ENCODE peak calls at places on chromosome 16, in four cellular contexts. K is fibroblast of the aortic adventitia, N is BE2C, F is gastrocnemius medialis. P is an unnamed sample.

GRCh38 chr16:48393843-48394703 is 8.9 kb upstream of the SIAH1 start:
- DNase-seq in F (peak; percentile 87), N (peak; percentile 51), K (peak; percentile 78), P (peak; percentile 88)

GRCh38 chr16:57192146-57192545 is 6.0 kb downstream of the RSPRY1 start:
- DNase-seq in F (no peak), N (no peak), K (no peak), P (no peak)

GRCh38 chr16:12195296-12195695 is 218.8 kb downstream of the SNX29 start:
- DNase-seq in K (no peak), N (no peak), F (no peak), P (no peak)

GRCh38 chr16:31298958-31299357 is 39.2 kb downstream of the ITGAM start:
- DNase-seq in N (no peak), F (no peak), K (peak; percentile 4), P (no peak)

GRCh38 chr16:84294196-84295142 is at the start of gene WFDC1:
- DNase-seq in K (peak; percentile 13), N (no peak), F (no peak), P (no peak)

GRCh38 chr16:8370374-8371015 is 219.8 kb downstream of the TMEM114 start:
- DNase-seq in K (no peak), F (no peak), N (no peak), P (no peak)

GRCh38 chr16:10162981-10163380 is 19.2 kb downstream of the GRIN2A start:
- DNase-seq in F (no peak), K (no peak), N (no peak), P (no peak)

GRCh38 chr16:35523991-35524390 is 2064.6 kb downstream of the TP53TG3F start:
- DNase-seq in N (no peak), F (no peak), K (no peak), P (no peak)

GRCh38 chr16:62638324-62638911 is 602.2 kb upstream of the CDH8 start:
- DNase-seq in F (no peak), N (no peak), K (no peak), P (no peak)

GRCh38 chr16:15617901-15618300 is 25.1 kb downstream of the MARF1 start:
- DNase-seq in N (no peak), F (no peak), K (no peak), P (no peak)

GRCh38 chr16:86824751-86825310 is 246.5 kb downstream of the FOXL1 start:
- DNase-seq in F (no peak), N (no peak), K (no peak), P (peak; percentile 54)

GRCh38 chr16:10683160-10683559 is 11.6 kb downstream of the TEKT5 start:
- DNase-seq in K (peak; percentile 2), N (no peak), F (no peak), P (no peak)

GRCh38 chr16:80006175-80006895 is 405.8 kb upstream of the MAF start:
- DNase-seq in N (no peak), F (no peak), K (no peak), P (no peak)

GRCh38 chr16:53094013-53094630 is 39.3 kb downstream of the CHD9 start:
- DNase-seq in N (peak; percentile 43), K (no peak), F (peak; percentile 49), P (no peak)

GRCh38 chr16:24769806-24770205 is 40.4 kb downstream of the TNRC6A start:
- DNase-seq in K (peak; percentile 85), F (no peak), N (no peak), P (peak; percentile 25)

GRCh38 chr16:58756650-58757332 is 22.7 kb upstream of the GOT2 start:
- DNase-seq in K (no peak), N (no peak), F (no peak), P (no peak)

GRCh38 chr16:67391424-67392300 is 1.6 kb downstream of the TPPP3 start:
- DNase-seq in K (no peak), F (no peak), N (no peak), P (no peak)

GRCh38 chr16:68412061-68412460 is 36.2 kb downstream of the SMPD3 start:
- DNase-seq in K (no peak), N (no peak), F (no peak), P (no peak)

GRCh38 chr16:25006504-25007055 is 8.6 kb downstream of the ARHGAP17 start:
- DNase-seq in F (no peak), K (peak; percentile 80), N (peak; percentile 41), P (no peak)

GRCh38 chr16:56965149-56965938 is 3.6 kb downstream of the CETP start:
- DNase-seq in N (no peak), F (no peak), K (no peak), P (no peak)

GRCh38 chr16:30904114-30904780 is 7.8 kb downstream of the CTF1 start:
- DNase-seq in F (no peak), K (no peak), N (no peak), P (no peak)

GRCh38 chr16:13594798-13595197 is 325.2 kb upstream of the ERCC4 start:
- DNase-seq in N (no peak), F (no peak), K (no peak), P (no peak)

GRCh38 chr16:73683804-73684203 is 612.8 kb upstream of the PSMD7 start:
- DNase-seq in K (no peak), N (no peak), F (no peak), P (no peak)

GRCh38 chr16:7745321-7745720 is 412.7 kb downstream of the RBFOX1 start:
- DNase-seq in K (no peak), F (no peak), N (no peak), P (no peak)

GRCh38 chr16:57128787-57129389 is 36.5 kb downstream of the CPNE2 start:
- DNase-seq in F (no peak), N (no peak), K (no peak), P (no peak)

GRCh38 chr16:49835116-49835880 is 20.6 kb downstream of the ZNF423 start:
- DNase-seq in N (peak; percentile 39), F (peak; percentile 44), K (no peak), P (no peak)

GRCh38 chr16:88798772-88799455 is 4.7 kb upstream of the CDT1 start:
- DNase-seq in K (no peak), F (no peak), N (no peak), P (no peak)

GRCh38 chr16:48014349-48015135 is 141.3 kb downstream of the ABCC12 start:
- DNase-seq in N (no peak), K (peak; percentile 43), F (no peak), P (no peak)

GRCh38 chr16:85752511-85753420 is 1.9 kb upstream of the C16orf74 start:
- DNase-seq in K (no peak), N (peak; percentile 81), F (no peak), P (no peak)

GRCh38 chr16:85751665-85752501 is 987 bp upstream of the C16orf74 start:
- DNase-seq in F (no peak), K (no peak), N (no peak), P (no peak)

GRCh38 chr16:85750021-85750826 is 672 bp downstream of the C16orf74 start:
- DNase-seq in N (peak; percentile 43), K (peak; percentile 47), F (no peak), P (peak; percentile 8)

GRCh38 chr16:85749686-85750020 is 1.2 kb downstream of the C16orf74 start:
- DNase-seq in K (no peak), N (no peak), F (no peak), P (no peak)

DNA sequence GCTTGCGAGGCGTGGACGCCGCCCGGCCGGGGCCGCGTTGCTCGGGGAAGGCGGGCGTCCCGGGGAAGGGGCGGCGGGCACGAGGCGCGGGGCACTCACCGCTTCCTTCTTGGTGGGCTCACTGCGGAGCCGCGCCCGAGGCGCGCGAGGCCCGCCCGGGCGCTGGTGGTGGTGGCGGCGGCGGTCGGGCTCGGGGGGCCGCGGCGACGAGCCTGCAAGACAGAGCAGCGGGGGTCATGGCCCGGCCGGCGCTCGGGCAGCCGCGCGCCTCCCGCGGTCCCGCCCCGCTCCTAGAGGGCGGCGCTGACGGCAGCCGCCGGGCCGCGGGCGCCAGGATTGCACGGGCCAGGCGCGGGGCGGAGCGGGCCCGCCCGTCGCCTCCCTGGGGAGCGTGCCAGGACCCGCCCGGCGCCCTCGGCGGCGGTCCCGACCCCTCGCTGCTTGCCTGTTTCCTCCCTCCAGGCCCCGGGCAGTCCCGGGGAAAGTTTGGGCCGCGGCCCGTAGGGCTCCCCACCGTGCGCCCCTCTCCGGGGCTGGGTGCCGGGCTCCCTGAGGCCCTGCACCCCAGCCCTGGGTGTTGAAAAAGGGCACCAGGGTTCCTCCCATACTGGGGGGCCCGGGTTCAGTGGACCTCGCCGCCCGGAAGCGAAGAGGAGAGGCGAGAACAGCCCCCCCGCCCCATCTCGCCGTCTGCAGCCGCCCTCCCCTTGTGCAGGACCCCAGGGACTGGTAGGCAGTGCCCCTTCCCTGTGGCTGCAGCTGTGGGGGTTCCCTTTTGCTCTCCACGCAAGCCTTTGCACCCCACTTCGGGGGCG is at the start of gene C16orf74:
- DNase-seq in N (peak; percentile 63), F (no peak), K (peak; percentile 41), P (no peak)
- H3K4me3 ChIP-seq in N (peak within 1 kb of the TSS; percentile 52), F (peak within 1 kb of the TSS; percentile 40), K (peak within 1 kb of the TSS; percentile 69), P (peak within 1 kb of the TSS; percentile 58)

GRCh38 chr16:1534021-1535020 is 855 bp downstream of the TMEM204 start:
- DNase-seq in K (peak; percentile 56), N (peak; percentile 51), F (no peak), P (no peak)
- H3K4me3 ChIP-seq in K (peak overlapping the region; percentile 87), N (peak overlapping the region; percentile 68), F (peak overlapping the region; percentile 58), P (peak overlapping the region; percentile 53)

GRCh38 chr16:50839920-50840729 is 98.2 kb downstream of the CYLD start:
- DNase-seq in F (no peak), K (no peak), N (no peak), P (no peak)
- H3K4me3 ChIP-seq in F (no peak overlapping the region), K (no peak overlapping the region), N (no peak overlapping the region), P (no peak overlapping the region)

DNA sequence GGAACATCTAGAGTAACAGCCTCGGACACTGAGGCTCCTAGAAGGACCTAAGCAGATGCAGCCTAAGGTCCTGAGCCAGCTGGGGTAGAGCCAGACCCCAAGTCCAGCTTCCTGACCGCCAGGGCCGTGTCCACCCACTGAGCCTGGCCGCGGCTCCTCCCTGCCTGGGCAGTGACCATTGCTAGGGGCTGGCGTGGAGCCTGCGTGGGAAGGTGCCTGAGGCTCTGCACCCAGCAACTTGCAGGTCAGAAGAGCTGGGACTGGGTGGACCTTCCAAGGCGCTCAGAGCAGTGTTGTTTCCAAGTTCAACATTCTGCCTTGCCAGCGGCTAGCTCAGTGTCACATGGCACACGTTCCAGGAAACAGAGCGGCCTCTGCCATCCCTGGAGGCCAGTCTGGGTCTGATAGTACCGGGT is 209.6 kb upstream of the CIBAR2 start:
- DNase-seq in N (peak; percentile 48), F (peak; percentile 99), K (peak; percentile 99), P (peak; percentile 86)
- H3K4me3 ChIP-seq in N (no peak overlapping the region), F (no peak overlapping the region), K (no peak overlapping the region), P (no peak overlapping the region)

DNA sequence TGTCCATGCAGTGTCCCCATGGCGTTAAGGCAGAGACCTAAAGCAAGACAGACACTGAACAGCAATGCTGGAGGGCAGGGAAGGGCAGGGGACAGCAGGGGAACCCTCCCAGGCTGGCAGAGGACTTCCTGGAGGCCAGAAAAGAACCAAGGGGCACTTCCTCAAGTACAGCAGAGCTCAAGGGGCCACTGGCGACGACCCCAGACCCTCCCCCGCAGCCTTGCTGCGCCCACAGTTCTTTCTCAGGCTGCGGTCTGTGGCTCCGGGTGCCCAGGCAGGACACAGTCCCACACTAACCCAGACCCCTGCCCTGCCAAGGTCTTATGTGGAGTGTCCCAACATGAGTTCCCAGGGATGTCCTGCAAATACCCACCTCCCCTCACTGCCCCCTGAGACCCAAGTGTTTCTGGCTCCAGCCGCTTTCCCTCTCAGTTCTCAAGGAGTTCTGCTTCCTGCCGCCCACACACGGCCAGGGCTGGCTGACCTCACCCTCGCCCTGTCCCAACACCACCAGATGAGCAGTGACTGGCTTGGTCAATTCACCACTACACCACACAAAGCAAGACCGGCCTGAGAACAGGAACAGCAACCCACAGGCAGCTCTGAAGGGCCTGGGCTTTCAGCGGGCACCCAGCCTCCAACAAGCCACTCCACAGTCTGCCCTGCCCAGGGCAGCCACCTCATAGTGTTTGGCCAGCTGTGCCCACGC is 4.1 kb downstream of the CLCN7 start:
- DNase-seq in N (no peak), K (no peak), F (no peak), P (no peak)
- H3K4me3 ChIP-seq in N (no peak overlapping the region), K (no peak overlapping the region), F (no peak overlapping the region), P (no peak overlapping the region)

GRCh38 chr16:55056585-55057520 is 126.2 kb downstream of the IRX5 start:
- DNase-seq in F (no peak), K (no peak), N (peak; percentile 60), P (no peak)
- H3K4me3 ChIP-seq in F (peak overlapping the region; percentile 33), K (peak overlapping the region; percentile 28), N (peak overlapping the region; percentile 52), P (peak overlapping the region; percentile 28)

P was measured in skeletal muscle cell.